ENCODE peak calls at places on chromosomes 7 and 10, in six cellular contexts. One of them, this sample, is unnamed.

GRCh38 chr10:1217237-1217587 is 161.0 kb downstream of the WDR37 start:
- DNase-seq in HepG2: no peak
- DNase-seq in H1: no peak
- DNase-seq in GM12891: no peak
- DNase-seq in GM12878: no peak
- DNase-seq in K562: no peak
- DNase-seq in this sample: no peak

GRCh38 chr7:35758421-35758820 is 42.4 kb upstream of the SEPTIN7 start:
- DNase-seq in K562: peak
- DNase-seq in H1: no peak
- DNase-seq in GM12891: no peak
- DNase-seq in HepG2: peak
- DNase-seq in GM12878: no peak
- DNase-seq in this sample: no peak

GRCh38 chr7:27262121-27262520 is 19.5 kb downstream of the EVX1 start:
- DNase-seq in K562: no peak
- DNase-seq in GM12891: no peak
- DNase-seq in GM12878: no peak
- DNase-seq in H1: no peak
- DNase-seq in HepG2: no peak
- DNase-seq in this sample: no peak

GRCh38 chr7:100680589-100681271 is 7.2 kb downstream of the GNB2 start:
- DNase-seq in K562: peak
- DNase-seq in GM12891: peak
- DNase-seq in GM12878: no peak
- DNase-seq in HepG2: no peak
- DNase-seq in H1: no peak
- DNase-seq in this sample: peak

GRCh38 chr10:120422459-120422858 is 34.6 kb upstream of the PLPP4 start:
- DNase-seq in H1: peak
- DNase-seq in GM12891: no peak
- DNase-seq in HepG2: no peak
- DNase-seq in GM12878: no peak
- DNase-seq in K562: no peak
- DNase-seq in this sample: no peak

GRCh38 chr7:109751241-109751640 is 1181.6 kb downstream of the DNAJB9 start:
- DNase-seq in GM12878: no peak
- DNase-seq in K562: no peak
- DNase-seq in GM12891: no peak
- DNase-seq in H1: no peak
- DNase-seq in HepG2: peak
- DNase-seq in this sample: no peak

GRCh38 chr10:26215923-26216576 is 524 bp upstream of the GAD2 start:
- DNase-seq in H1: no peak
- DNase-seq in HepG2: no peak
- DNase-seq in K562: no peak
- DNase-seq in GM12878: no peak
- DNase-seq in GM12891: peak
- DNase-seq in this sample: no peak

GRCh38 chr10:125190961-125191360 is 30.6 kb upstream of the CTBP2 start:
- DNase-seq in K562: no peak
- DNase-seq in GM12878: no peak
- DNase-seq in H1: no peak
- DNase-seq in HepG2: no peak
- DNase-seq in GM12891: no peak
- DNase-seq in this sample: no peak

GRCh38 chr7:2471396-2471795 is 4.8 kb downstream of the GRIFIN start:
- DNase-seq in GM12878: no peak
- DNase-seq in K562: no peak
- DNase-seq in H1: no peak
- DNase-seq in HepG2: no peak
- DNase-seq in GM12891: no peak
- DNase-seq in this sample: no peak

GRCh38 chr10:60473557-60473956 is 83.9 kb upstream of the ANK3 start:
- DNase-seq in GM12891: no peak
- DNase-seq in HepG2: peak
- DNase-seq in GM12878: no peak
- DNase-seq in H1: no peak
- DNase-seq in K562: no peak
- DNase-seq in this sample: no peak

GRCh38 chr7:130272456-130273080 is 5.9 kb downstream of the CPA2 start:
- DNase-seq in K562: no peak
- DNase-seq in GM12878: no peak
- DNase-seq in H1: no peak
- DNase-seq in GM12891: no peak
- DNase-seq in HepG2: no peak
- DNase-seq in this sample: no peak

GRCh38 chr10:14822879-14823755 is 14.7 kb downstream of the CDNF start:
- DNase-seq in HepG2: peak
- DNase-seq in K562: no peak
- DNase-seq in GM12878: no peak
- DNase-seq in GM12891: peak
- DNase-seq in H1: no peak
- DNase-seq in this sample: peak

GRCh38 chr7:44075296-44076075 is 6.8 kb downstream of the POLM start:
- DNase-seq in GM12891: no peak
- DNase-seq in GM12878: no peak
- DNase-seq in K562: no peak
- DNase-seq in H1: no peak
- DNase-seq in HepG2: no peak
- DNase-seq in this sample: no peak

GRCh38 chr10:87659571-87660483 is at the start of gene PAPSS2:
- DNase-seq in GM12878: no peak
- DNase-seq in K562: no peak
- DNase-seq in GM12891: peak
- DNase-seq in HepG2: no peak
- DNase-seq in H1: no peak
- DNase-seq in this sample: peak

GRCh38 chr10:36114913-36115312 is 472.8 kb upstream of the FZD8 start:
- DNase-seq in GM12891: no peak
- DNase-seq in HepG2: no peak
- DNase-seq in H1: no peak
- DNase-seq in K562: no peak
- DNase-seq in GM12878: no peak
- DNase-seq in this sample: no peak

GRCh38 chr7:37540917-37541316 is 92.3 kb upstream of the ELMO1 start:
- DNase-seq in H1: no peak
- DNase-seq in HepG2: no peak
- DNase-seq in GM12891: no peak
- DNase-seq in K562: no peak
- DNase-seq in GM12878: no peak
- DNase-seq in this sample: no peak

GRCh38 chr7:118657391-118658005 is 433.0 kb downstream of the ANKRD7 start:
- DNase-seq in HepG2: no peak
- DNase-seq in K562: no peak
- DNase-seq in GM12878: peak
- DNase-seq in GM12891: no peak
- DNase-seq in H1: no peak
- DNase-seq in this sample: no peak

GRCh38 chr7:18402488-18403183 is 92.9 kb upstream of the HDAC9 start:
- DNase-seq in HepG2: no peak
- DNase-seq in GM12878: no peak
- DNase-seq in K562: no peak
- DNase-seq in H1: no peak
- DNase-seq in GM12891: no peak
- DNase-seq in this sample: no peak

GRCh38 chr7:20238754-20239324 is 21.7 kb upstream of the MACC1 start:
- DNase-seq in GM12891: no peak
- DNase-seq in GM12878: peak
- DNase-seq in HepG2: no peak
- DNase-seq in H1: no peak
- DNase-seq in K562: peak
- DNase-seq in this sample: no peak

GRCh38 chr10:24415455-24416169 is 206.7 kb downstream of the KIAA1217 start:
- DNase-seq in K562: no peak
- DNase-seq in GM12878: no peak
- DNase-seq in HepG2: no peak
- DNase-seq in H1: no peak
- DNase-seq in GM12891: no peak
- DNase-seq in this sample: no peak

GRCh38 chr10:122310311-122311050 is 39.4 kb downstream of the BTBD16 start:
- DNase-seq in H1: no peak
- DNase-seq in GM12878: no peak
- DNase-seq in HepG2: peak
- DNase-seq in GM12891: no peak
- DNase-seq in K562: no peak
- DNase-seq in this sample: no peak

GRCh38 chr10:11578802-11579255 is 32.6 kb downstream of the USP6NL start:
- DNase-seq in GM12891: no peak
- DNase-seq in GM12878: peak
- DNase-seq in HepG2: no peak
- DNase-seq in K562: no peak
- DNase-seq in H1: no peak
- DNase-seq in this sample: no peak

GRCh38 chr10:30068482-30069223 is 9.3 kb upstream of the JCAD start:
- DNase-seq in GM12878: no peak
- DNase-seq in HepG2: no peak
- DNase-seq in GM12891: no peak
- DNase-seq in H1: no peak
- DNase-seq in K562: no peak
- DNase-seq in this sample: no peak

GRCh38 chr7:37916673-37917660 is at the start of gene SFRP4:
- DNase-seq in GM12878: no peak
- DNase-seq in HepG2: peak
- DNase-seq in GM12891: no peak
- DNase-seq in H1: no peak
- DNase-seq in K562: peak
- DNase-seq in this sample: no peak

GRCh38 chr7:22156205-22156604 is 200.7 kb downstream of the RAPGEF5 start:
- DNase-seq in H1: no peak
- DNase-seq in GM12878: no peak
- DNase-seq in GM12891: no peak
- DNase-seq in HepG2: no peak
- DNase-seq in K562: peak
- DNase-seq in this sample: no peak

GRCh38 chr10:74643586-74643956 is 182.8 kb upstream of the KAT6B start:
- DNase-seq in K562: no peak
- DNase-seq in H1: no peak
- DNase-seq in GM12878: no peak
- DNase-seq in HepG2: no peak
- DNase-seq in GM12891: no peak
- DNase-seq in this sample: no peak

DNA sequence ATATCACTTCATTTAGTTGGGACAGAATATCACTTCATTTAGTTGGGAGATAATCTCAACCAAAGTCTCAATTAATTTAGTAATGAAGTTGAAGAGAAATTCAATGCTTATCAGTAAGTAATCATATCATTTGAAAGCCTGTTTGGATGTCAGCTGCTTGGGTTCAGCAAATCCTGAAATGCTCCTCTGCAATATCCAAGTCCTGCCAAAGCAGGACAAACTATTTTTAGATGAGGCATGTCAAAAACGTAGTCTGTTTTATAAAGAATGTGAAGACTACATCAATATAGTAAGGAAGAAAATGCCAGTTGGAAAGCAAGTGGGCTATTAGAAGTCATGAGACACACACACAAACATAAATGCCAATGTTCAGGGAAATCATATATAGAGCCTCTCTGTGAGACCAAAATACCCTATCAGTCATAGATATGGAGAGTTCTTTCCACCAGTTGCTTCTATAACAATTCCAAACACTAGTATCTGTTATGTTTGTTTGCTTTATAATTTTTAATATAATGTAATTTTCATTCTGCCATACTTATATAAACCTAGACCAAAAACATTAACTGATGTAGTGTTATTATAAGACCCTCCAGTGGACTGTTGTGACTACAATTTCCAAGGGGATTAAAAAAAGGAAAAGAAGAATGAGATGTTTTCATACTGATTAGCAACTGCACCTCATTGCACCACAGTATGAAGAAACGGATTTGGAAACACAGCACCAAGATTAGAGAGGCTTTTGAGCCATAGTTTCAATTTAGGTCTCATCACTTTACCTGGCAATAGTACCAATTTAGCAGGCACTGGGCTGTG is 160.7 kb downstream of the LRRTM3 start:
- DNase-seq in HepG2: no peak
- DNase-seq in K562: no peak
- DNase-seq in H1: no peak
- DNase-seq in GM12891: no peak
- DNase-seq in GM12878: no peak
- DNase-seq in this sample: no peak
- TF ChIP-seq TAF1 in HepG2: no peak
- TF ChIP-seq TAF1 in K562: no peak
- TF ChIP-seq TAF1 in H1: no peak
- TF ChIP-seq TAF1 in GM12891: no peak
- TF ChIP-seq TAF1 in GM12878: no peak
- TF ChIP-seq TAF1 in this sample: no peak

GRCh38 chr10:71713135-71714040 is 6.2 kb downstream of the C10orf105 start:
- DNase-seq in GM12891: no peak
- DNase-seq in HepG2: no peak
- DNase-seq in K562: peak
- DNase-seq in H1: no peak
- DNase-seq in GM12878: no peak
- DNase-seq in this sample: no peak
- TF ChIP-seq POLR2A in GM12891: no peak
- TF ChIP-seq POLR2A in HepG2: no peak
- TF ChIP-seq POLR2A in K562: no peak
- TF ChIP-seq POLR2A in H1: no peak
- TF ChIP-seq POLR2A in GM12878: no peak
- TF ChIP-seq POLR2A in this sample: no peak

DNA sequence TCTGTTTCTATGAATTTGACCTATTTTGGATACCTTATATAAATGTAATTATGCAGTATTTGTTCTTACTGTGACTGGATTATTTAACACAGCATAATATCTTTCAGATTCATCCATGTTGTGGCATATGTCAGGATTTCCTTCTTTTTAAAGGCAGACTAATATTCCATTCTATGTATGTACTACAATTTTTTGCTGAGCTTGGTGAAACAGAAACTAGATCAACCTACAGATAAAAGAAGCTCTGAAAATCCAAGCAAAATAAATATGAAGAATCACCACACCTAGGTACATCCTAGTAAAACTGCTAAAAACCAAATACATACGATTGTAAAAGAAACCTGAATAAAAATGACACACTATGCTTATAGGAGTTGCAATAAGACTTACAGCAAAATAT is 300.5 kb downstream of the HTR7 start:
- DNase-seq in HepG2: no peak
- DNase-seq in GM12891: no peak
- DNase-seq in H1: no peak
- DNase-seq in K562: no peak
- DNase-seq in GM12878: no peak
- DNase-seq in this sample: no peak
- TF ChIP-seq TAF1 in HepG2: no peak
- TF ChIP-seq TAF1 in GM12891: no peak
- TF ChIP-seq TAF1 in H1: no peak
- TF ChIP-seq TAF1 in K562: no peak
- TF ChIP-seq TAF1 in GM12878: no peak
- TF ChIP-seq TAF1 in this sample: no peak

GRCh38 chr7:129225206-129225930 is 538 bp downstream of the AHCYL2 start:
- DNase-seq in GM12891: no peak
- DNase-seq in GM12878: no peak
- DNase-seq in HepG2: peak
- DNase-seq in H1: no peak
- DNase-seq in K562: peak
- DNase-seq in this sample: no peak
- TF ChIP-seq POLR2A in GM12891: no peak
- TF ChIP-seq POLR2A in GM12878: no peak
- TF ChIP-seq POLR2A in HepG2: no peak
- TF ChIP-seq POLR2A in H1: no peak
- TF ChIP-seq POLR2A in K562: no peak
- TF ChIP-seq POLR2A in this sample: no peak

GRCh38 chr7:3559178-3559765 is 258.2 kb downstream of the SDK1 start:
- DNase-seq in GM12891: no peak
- DNase-seq in GM12878: no peak
- DNase-seq in K562: no peak
- DNase-seq in HepG2: no peak
- DNase-seq in H1: no peak
- DNase-seq in this sample: no peak
- TF ChIP-seq TAF1 in GM12891: no peak
- TF ChIP-seq TAF1 in GM12878: no peak
- TF ChIP-seq TAF1 in K562: no peak
- TF ChIP-seq TAF1 in HepG2: no peak
- TF ChIP-seq TAF1 in H1: no peak
- TF ChIP-seq TAF1 in this sample: no peak